ENCODE peak calls at places on chromosomes 1 and 21, in nine cellular contexts. O is H54; Z is AG09319; D is NCI-H1105 treated with DMSO at 0.1 percent for 48 hours; M is MCF 10A; P is stimulated activated CD4-positive, alpha-beta T cell treated with anti-CD3 and anti-CD28 coated beads, Interleukin-12 subunit alpha, Interleukin-12 subunit beta, amount 100 ng/mL, for 48 hours; L is activated CD4-positive, alpha-beta memory T cell treated with anti-CD3 and anti-CD28 coated beads, Interleukin-2, amount 10 ng/mL, durations not matched to agents 7 days and 5 days; K is colonic mucosa; U is hepatocyte. H is an unnamed sample.

GRCh38 chr21:33036430-33037162 is 10.9 kb downstream of the OLIG2 start:
- DNase-seq in M (peak; percentile 56), U (no peak), P (no peak), L (peak; percentile 63), O (peak; percentile 91), D (no peak), Z (no peak), K (no peak), H (peak; percentile 19)

GRCh38 chr1:86069757-86070145 is 86.8 kb downstream of the COL24A1 start:
- DNase-seq in P (no peak), M (peak; percentile 53), D (no peak), L (no peak), U (no peak), Z (no peak), O (no peak), K (no peak), H (no peak)

GRCh38 chr1:87074001-87074795 is 159.8 kb downstream of the HS2ST1 start:
- DNase-seq in O (no peak), K (no peak), L (no peak), U (no peak), D (no peak), P (no peak), M (no peak), Z (no peak), H (no peak)

GRCh38 chr1:241229216-241229615 is 127.8 kb downstream of the RGS7 start:
- DNase-seq in M (no peak), U (no peak), D (peak; percentile 48), L (no peak), O (no peak), Z (peak; percentile 12), K (peak; percentile 74), P (no peak), H (no peak)

GRCh38 chr1:115555446-115555845 is 86.3 kb upstream of the VANGL1 start:
- DNase-seq in D (no peak), Z (peak; percentile 32), L (no peak), U (no peak), K (no peak), P (no peak), M (no peak), O (no peak), H (peak; percentile 37)

GRCh38 chr1:159988006-159988405 is 34.0 kb upstream of the SLAMF9 start:
- DNase-seq in O (no peak), K (no peak), U (no peak), L (no peak), Z (no peak), D (no peak), M (no peak), P (no peak), H (no peak)

GRCh38 chr21:33762798-33763572 is 120.7 kb downstream of the ITSN1 start:
- DNase-seq in L (no peak), D (no peak), M (no peak), K (no peak), O (no peak), U (no peak), Z (no peak), P (no peak), H (no peak)

GRCh38 chr21:36691539-36692124 is 7.3 kb upstream of the SIM2 start:
- DNase-seq in K (no peak), U (no peak), L (no peak), M (no peak), Z (no peak), O (no peak), P (no peak), D (peak; percentile 63), H (no peak)

GRCh38 chr1:197314672-197315071 is 46.6 kb downstream of the CRB1 start:
- DNase-seq in P (no peak), U (no peak), M (no peak), D (peak; percentile 21), K (no peak), Z (no peak), L (no peak), O (no peak), H (no peak)

GRCh38 chr1:79128726-79129125 is 122.2 kb upstream of the ADGRL4 start:
- DNase-seq in L (no peak), D (no peak), P (no peak), Z (peak; percentile 43), K (no peak), M (peak; percentile 76), O (peak; percentile 17), U (no peak), H (peak; percentile 61)

GRCh38 chr1:235946570-235946981 is 79.9 kb upstream of the LYST start:
- DNase-seq in O (no peak), P (no peak), U (no peak), Z (no peak), L (no peak), K (peak; percentile 16), D (no peak), M (peak; percentile 77), H (no peak)

GRCh38 chr21:31176725-31177124 is 138.4 kb upstream of the KRTAP19-8 start:
- DNase-seq in L (no peak), M (no peak), P (no peak), K (no peak), Z (no peak), U (no peak), O (no peak), D (no peak), H (no peak)

GRCh38 chr1:15386128-15386824 is 23.4 kb upstream of the EFHD2 start:
- DNase-seq in D (no peak), K (no peak), M (no peak), Z (no peak), L (no peak), P (no peak), O (no peak), U (no peak), H (no peak)

GRCh38 chr1:85463666-85464496 is 1.1 kb downstream of the DDAH1 start:
- DNase-seq in M (peak; percentile 22), L (no peak), D (peak; percentile 26), U (no peak), Z (no peak), O (no peak), P (no peak), K (no peak), H (no peak)

GRCh38 chr1:111707906-111708305 is 31.3 kb downstream of the INKA2 start:
- DNase-seq in M (peak; percentile 75), P (no peak), D (no peak), L (no peak), Z (peak; percentile 25), K (no peak), O (no peak), U (no peak), H (no peak)

GRCh38 chr1:177905686-177906085 is 64.2 kb downstream of the SEC16B start:
- DNase-seq in D (no peak), P (no peak), K (no peak), L (no peak), O (no peak), U (no peak), Z (no peak), M (no peak), H (no peak)

GRCh38 chr1:168520052-168520751 is 23.6 kb downstream of the XCL2 start:
- DNase-seq in K (no peak), P (no peak), U (no peak), M (no peak), D (no peak), Z (no peak), O (no peak), L (peak; percentile 59), H (no peak)

GRCh38 chr1:98316286-98316685 is 345.2 kb upstream of the SNX7 start:
- DNase-seq in K (no peak), L (no peak), D (no peak), U (peak; percentile 20), M (peak; percentile 55), P (no peak), Z (no peak), O (no peak), H (no peak)

GRCh38 chr1:2384941-2385481 is 6.3 kb downstream of the MORN1 start:
- DNase-seq in K (no peak), M (no peak), U (no peak), L (no peak), P (no peak), D (no peak), O (no peak), Z (no peak), H (no peak)

GRCh38 chr21:42663860-42664535 is 10.6 kb downstream of the PDE9A start:
- DNase-seq in P (no peak), M (no peak), U (no peak), Z (no peak), L (no peak), K (no peak), D (no peak), O (no peak), H (no peak)

GRCh38 chr1:240973875-240974274 is 361.9 kb upstream of the GREM2 start:
- DNase-seq in K (no peak), D (no peak), Z (no peak), M (no peak), P (no peak), U (no peak), L (no peak), O (no peak), H (no peak)

GRCh38 chr1:119080586-119080985 is 59.9 kb downstream of the WARS2 start:
- DNase-seq in L (no peak), M (peak; percentile 73), O (peak; percentile 33), D (no peak), Z (peak; percentile 69), U (no peak), P (no peak), K (no peak), H (peak; percentile 41)

GRCh38 chr1:244106837-244107491 is 55.9 kb downstream of the ZBTB18 start:
- DNase-seq in K (no peak), P (no peak), L (no peak), M (no peak), U (no peak), Z (no peak), O (no peak), D (no peak), H (no peak)